ENCODE peak calls at places on chromosomes 4 and X, in seven cellular contexts. One of them, this sample, is unnamed.
A peak's percentile ranks its signal among the peaks of the same experiment; 100 is the strongest.

GRCh38 chrX:38891641-38892413 is 90.6 kb downstream of the MID1IP1 start:
- DNase-seq in NCI-H1092 treated with DMSO at 0.1 percent for 48 hours: no peak
- DNase-seq in ELF-1: no peak
- DNase-seq in MM.1S: no peak
- DNase-seq in small intestine: no peak
- DNase-seq in AG08396: no peak
- DNase-seq in iPS DF 6.9: no peak
- DNase-seq in this sample: peak; percentile 34

GRCh38 chrX:51837926-51838325 is 55.5 kb upstream of the MAGED1 start:
- DNase-seq in MM.1S: no peak
- DNase-seq in NCI-H1092 treated with DMSO at 0.1 percent for 48 hours: peak; percentile 22
- DNase-seq in ELF-1: no peak
- DNase-seq in iPS DF 6.9: no peak
- DNase-seq in AG08396: no peak
- DNase-seq in small intestine: peak; percentile 27
- DNase-seq in this sample: no peak

GRCh38 chr4:133920236-133920635 is 281.4 kb downstream of the PABPC4L start:
- DNase-seq in iPS DF 6.9: no peak
- DNase-seq in small intestine: no peak
- DNase-seq in MM.1S: no peak
- DNase-seq in AG08396: no peak
- DNase-seq in NCI-H1092 treated with DMSO at 0.1 percent for 48 hours: no peak
- DNase-seq in ELF-1: no peak
- DNase-seq in this sample: no peak

GRCh38 chrX:44267861-44268260 is 75.6 kb downstream of the EFHC2 start:
- DNase-seq in MM.1S: no peak
- DNase-seq in NCI-H1092 treated with DMSO at 0.1 percent for 48 hours: no peak
- DNase-seq in ELF-1: no peak
- DNase-seq in small intestine: no peak
- DNase-seq in AG08396: no peak
- DNase-seq in iPS DF 6.9: no peak
- DNase-seq in this sample: no peak

GRCh38 chr4:12679217-12679616 is 804.9 kb downstream of the RAB28 start:
- DNase-seq in MM.1S: no peak
- DNase-seq in iPS DF 6.9: no peak
- DNase-seq in ELF-1: no peak
- DNase-seq in small intestine: no peak
- DNase-seq in NCI-H1092 treated with DMSO at 0.1 percent for 48 hours: peak; percentile 24
- DNase-seq in AG08396: no peak
- DNase-seq in this sample: no peak

GRCh38 chr4:135177323-135177722 is 975.7 kb upstream of the PABPC4L start:
- DNase-seq in ELF-1: no peak
- DNase-seq in NCI-H1092 treated with DMSO at 0.1 percent for 48 hours: no peak
- DNase-seq in iPS DF 6.9: no peak
- DNase-seq in small intestine: no peak
- DNase-seq in MM.1S: no peak
- DNase-seq in AG08396: no peak
- DNase-seq in this sample: no peak

GRCh38 chrX:50691820-50692219 is 122.2 kb downstream of the SHROOM4 start:
- DNase-seq in small intestine: peak; percentile 31
- DNase-seq in AG08396: peak; percentile 37
- DNase-seq in ELF-1: peak; percentile 58
- DNase-seq in NCI-H1092 treated with DMSO at 0.1 percent for 48 hours: peak; percentile 46
- DNase-seq in iPS DF 6.9: peak; percentile 33
- DNase-seq in MM.1S: peak; percentile 42
- DNase-seq in this sample: peak; percentile 26

GRCh38 chrX:291411-291901 is 10.3 kb downstream of the PLCXD1 start:
- DNase-seq in ELF-1: no peak
- DNase-seq in iPS DF 6.9: no peak
- DNase-seq in NCI-H1092 treated with DMSO at 0.1 percent for 48 hours: no peak
- DNase-seq in small intestine: no peak
- DNase-seq in AG08396: no peak
- DNase-seq in MM.1S: no peak
- DNase-seq in this sample: peak; percentile 60

GRCh38 chrX:84248226-84248625 is 60.2 kb upstream of the RPS6KA6 start:
- DNase-seq in AG08396: peak; percentile 18
- DNase-seq in MM.1S: no peak
- DNase-seq in NCI-H1092 treated with DMSO at 0.1 percent for 48 hours: no peak
- DNase-seq in ELF-1: no peak
- DNase-seq in small intestine: no peak
- DNase-seq in iPS DF 6.9: no peak
- DNase-seq in this sample: no peak

GRCh38 chrX:17655232-17656034 is 81.9 kb upstream of the SCML1 start:
- DNase-seq in NCI-H1092 treated with DMSO at 0.1 percent for 48 hours: no peak
- DNase-seq in ELF-1: peak; percentile 80
- DNase-seq in iPS DF 6.9: no peak
- DNase-seq in MM.1S: no peak
- DNase-seq in small intestine: no peak
- DNase-seq in AG08396: peak; percentile 12
- DNase-seq in this sample: peak; percentile 86

GRCh38 chr4:11632015-11632414 is 203.3 kb upstream of the HS3ST1 start:
- DNase-seq in AG08396: no peak
- DNase-seq in iPS DF 6.9: no peak
- DNase-seq in ELF-1: no peak
- DNase-seq in small intestine: no peak
- DNase-seq in MM.1S: no peak
- DNase-seq in NCI-H1092 treated with DMSO at 0.1 percent for 48 hours: peak; percentile 8
- DNase-seq in this sample: no peak

GRCh38 chrX:97401154-97401553 is 517.4 kb downstream of the RPA4 start:
- DNase-seq in AG08396: no peak
- DNase-seq in NCI-H1092 treated with DMSO at 0.1 percent for 48 hours: no peak
- DNase-seq in ELF-1: peak; percentile 50
- DNase-seq in MM.1S: peak; percentile 76
- DNase-seq in iPS DF 6.9: no peak
- DNase-seq in small intestine: peak; percentile 5
- DNase-seq in this sample: no peak

GRCh38 chrX:150465856-150466775 is 102.3 kb upstream of the MTM1 start:
- DNase-seq in AG08396: no peak
- DNase-seq in iPS DF 6.9: no peak
- DNase-seq in MM.1S: no peak
- DNase-seq in small intestine: no peak
- DNase-seq in ELF-1: no peak
- DNase-seq in NCI-H1092 treated with DMSO at 0.1 percent for 48 hours: peak; percentile 55
- DNase-seq in this sample: no peak

GRCh38 chr4:176409627-176410026 is 89.9 kb downstream of the SPCS3 start:
- DNase-seq in NCI-H1092 treated with DMSO at 0.1 percent for 48 hours: no peak
- DNase-seq in ELF-1: no peak
- DNase-seq in small intestine: no peak
- DNase-seq in iPS DF 6.9: no peak
- DNase-seq in AG08396: peak; percentile 15
- DNase-seq in MM.1S: no peak
- DNase-seq in this sample: peak; percentile 58

GRCh38 chr4:108172780-108173598 is 4.3 kb upstream of the LEF1 start:
- DNase-seq in small intestine: peak; percentile 54
- DNase-seq in iPS DF 6.9: no peak
- DNase-seq in ELF-1: peak; percentile 87
- DNase-seq in AG08396: peak; percentile 78
- DNase-seq in NCI-H1092 treated with DMSO at 0.1 percent for 48 hours: peak; percentile 92
- DNase-seq in MM.1S: peak; percentile 81
- DNase-seq in this sample: peak; percentile 95

GRCh38 chr4:8917321-8917811 is 45.7 kb upstream of the HMX1 start:
- DNase-seq in MM.1S: no peak
- DNase-seq in small intestine: no peak
- DNase-seq in AG08396: no peak
- DNase-seq in iPS DF 6.9: no peak
- DNase-seq in NCI-H1092 treated with DMSO at 0.1 percent for 48 hours: no peak
- DNase-seq in ELF-1: no peak
- DNase-seq in this sample: peak; percentile 72

GRCh38 chr4:40194602-40195161 is 2.1 kb upstream of the RHOH start:
- DNase-seq in NCI-H1092 treated with DMSO at 0.1 percent for 48 hours: no peak
- DNase-seq in iPS DF 6.9: no peak
- DNase-seq in AG08396: peak; percentile 13
- DNase-seq in small intestine: peak; percentile 66
- DNase-seq in ELF-1: no peak
- DNase-seq in MM.1S: peak; percentile 82
- DNase-seq in this sample: no peak

GRCh38 chrX:55206152-55206941 is 13.8 kb upstream of the PAGE5 start:
- DNase-seq in ELF-1: no peak
- DNase-seq in small intestine: no peak
- DNase-seq in iPS DF 6.9: no peak
- DNase-seq in MM.1S: no peak
- DNase-seq in NCI-H1092 treated with DMSO at 0.1 percent for 48 hours: no peak
- DNase-seq in AG08396: no peak
- DNase-seq in this sample: no peak

GRCh38 chr4:122329876-122330595 is 48.8 kb upstream of the ADAD1 start:
- DNase-seq in MM.1S: no peak
- DNase-seq in ELF-1: no peak
- DNase-seq in small intestine: no peak
- DNase-seq in iPS DF 6.9: no peak
- DNase-seq in AG08396: peak; percentile 11
- DNase-seq in NCI-H1092 treated with DMSO at 0.1 percent for 48 hours: no peak
- DNase-seq in this sample: no peak